ENCODE peak calls at places on chromosome 4, in six cellular contexts. T is EL, X is activated B cell treated with CpG ODN at 0.5 μM for 24 hours, W is uterus, O is head of caudate nucleus, A is upper lobe of right lung. P is an unnamed sample.

GRCh38 chr4:77862478-77863216 is at the start of gene MRPL1:
- DNase-seq in O (peak), A (peak), T (peak), X (peak), W (peak), P (peak)

GRCh38 chr4:111813565-111814140 is 331.6 kb upstream of the FAM241A start:
- DNase-seq in A (no peak), W (no peak), X (no peak), T (no peak), O (no peak), P (no peak)

GRCh38 chr4:91830681-91831395 is 472.9 kb upstream of the GRID2 start:
- DNase-seq in T (no peak), A (no peak), W (no peak), O (no peak), X (no peak), P (no peak)

GRCh38 chr4:48223633-48224295 is 45.9 kb downstream of the TEC start:
- DNase-seq in W (no peak), X (no peak), O (no peak), T (peak), A (no peak), P (no peak)

GRCh38 chr4:82718067-82718935 is 80.3 kb downstream of the SCD5 start:
- DNase-seq in W (peak), X (no peak), O (no peak), A (no peak), T (no peak), P (no peak)

GRCh38 chr4:82833696-82834313 is 35.2 kb upstream of the SCD5 start:
- DNase-seq in W (no peak), X (no peak), T (peak), A (no peak), O (no peak), P (no peak)

GRCh38 chr4:94877973-94878372 is 120.2 kb downstream of the BMPR1B start:
- DNase-seq in T (no peak), X (no peak), O (no peak), A (no peak), W (no peak), P (no peak)

GRCh38 chr4:169008478-169008877 is 1.6 kb downstream of the CBR4 start:
- DNase-seq in O (no peak), X (no peak), W (no peak), T (no peak), A (no peak), P (no peak)

GRCh38 chr4:98293089-98293887 is 32.1 kb downstream of the RAP1GDS1 start:
- DNase-seq in A (no peak), T (peak), O (peak), W (no peak), X (no peak), P (peak)

GRCh38 chr4:22670953-22671352 is 21.8 kb upstream of the GBA3 start:
- DNase-seq in X (no peak), A (no peak), W (no peak), O (no peak), T (peak), P (no peak)

GRCh38 chr4:95548738-95549245 is at the start of gene UNC5C:
- DNase-seq in T (no peak), X (no peak), W (peak), A (peak), O (no peak), P (no peak)

GRCh38 chr4:115187136-115187535 is 73.7 kb upstream of the NDST4 start:
- DNase-seq in T (no peak), X (no peak), A (no peak), O (no peak), W (no peak), P (no peak)

GRCh38 chr4:111178231-111178630 is 555.4 kb upstream of the PITX2 start:
- DNase-seq in A (no peak), W (no peak), T (no peak), X (no peak), O (no peak), P (no peak)

GRCh38 chr4:184845367-184846011 is 19.7 kb upstream of the ACSL1 start:
- DNase-seq in O (no peak), X (no peak), T (peak), A (no peak), W (no peak), P (no peak)

GRCh38 chr4:2079926-2080325 is 20.8 kb downstream of the NAT8L start:
- DNase-seq in A (peak), X (no peak), W (no peak), T (no peak), O (no peak), P (no peak)

GRCh38 chr4:172546782-172547181 is 621.8 kb upstream of the GALNT7 start:
- DNase-seq in O (no peak), A (no peak), T (no peak), W (no peak), X (no peak), P (no peak)

GRCh38 chr4:96356591-96357360 is 516.9 kb downstream of the PDHA2 start:
- DNase-seq in T (no peak), A (no peak), W (no peak), X (no peak), O (no peak), P (no peak)

P was measured in putamen.